ENCODE peak calls at places on chromosomes 4 and X, in seven cellular contexts. One of them, this sample, is unnamed.

GRCh38 chr4:680931-681645 is 6.7 kb downstream of the MYL5 start:
- DNase-seq in brain microvascular endothelial cell: no peak
- DNase-seq in SW480: no peak
- DNase-seq in PC-9: no peak
- DNase-seq in smooth muscle cell of the brain vasculature: no peak
- DNase-seq in fibroblast of villous mesenchyme: peak
- DNase-seq in mucosa of descending colon: peak
- DNase-seq in this sample: no peak

GRCh38 chrX:19785647-19786046 is 101.8 kb downstream of the SH3KBP1 start:
- DNase-seq in smooth muscle cell of the brain vasculature: no peak
- DNase-seq in mucosa of descending colon: no peak
- DNase-seq in brain microvascular endothelial cell: no peak
- DNase-seq in PC-9: no peak
- DNase-seq in fibroblast of villous mesenchyme: no peak
- DNase-seq in SW480: no peak
- DNase-seq in this sample: no peak

GRCh38 chrX:37745354-37745753 is 34.5 kb upstream of the CYBB start:
- DNase-seq in smooth muscle cell of the brain vasculature: peak
- DNase-seq in PC-9: peak
- DNase-seq in SW480: peak
- DNase-seq in mucosa of descending colon: peak
- DNase-seq in fibroblast of villous mesenchyme: peak
- DNase-seq in brain microvascular endothelial cell: peak
- DNase-seq in this sample: peak

GRCh38 chr4:82579932-82580331 is 18.1 kb upstream of the TMEM150C start:
- DNase-seq in fibroblast of villous mesenchyme: no peak
- DNase-seq in smooth muscle cell of the brain vasculature: no peak
- DNase-seq in mucosa of descending colon: no peak
- DNase-seq in brain microvascular endothelial cell: no peak
- DNase-seq in SW480: no peak
- DNase-seq in PC-9: no peak
- DNase-seq in this sample: no peak

GRCh38 chr4:82431026-82431745 is 796 bp downstream of the ENOPH1 start:
- DNase-seq in mucosa of descending colon: peak
- DNase-seq in SW480: peak
- DNase-seq in PC-9: no peak
- DNase-seq in brain microvascular endothelial cell: peak
- DNase-seq in smooth muscle cell of the brain vasculature: no peak
- DNase-seq in fibroblast of villous mesenchyme: no peak
- DNase-seq in this sample: no peak

GRCh38 chr4:163679189-163679588 is 184.7 kb downstream of the TMA16 start:
- DNase-seq in PC-9: no peak
- DNase-seq in fibroblast of villous mesenchyme: peak
- DNase-seq in smooth muscle cell of the brain vasculature: no peak
- DNase-seq in brain microvascular endothelial cell: peak
- DNase-seq in SW480: peak
- DNase-seq in mucosa of descending colon: no peak
- DNase-seq in this sample: peak

GRCh38 chrX:71282514-71283408 is 674 bp upstream of the NONO start:
- DNase-seq in PC-9: peak
- DNase-seq in fibroblast of villous mesenchyme: no peak
- DNase-seq in brain microvascular endothelial cell: peak
- DNase-seq in smooth muscle cell of the brain vasculature: no peak
- DNase-seq in mucosa of descending colon: no peak
- DNase-seq in SW480: no peak
- DNase-seq in this sample: peak

GRCh38 chr4:37157403-37158167 is 87.0 kb upstream of the NWD2 start:
- DNase-seq in PC-9: no peak
- DNase-seq in brain microvascular endothelial cell: no peak
- DNase-seq in smooth muscle cell of the brain vasculature: no peak
- DNase-seq in mucosa of descending colon: no peak
- DNase-seq in SW480: no peak
- DNase-seq in fibroblast of villous mesenchyme: no peak
- DNase-seq in this sample: no peak

GRCh38 chr4:98802673-98803286 is 126.2 kb downstream of the EIF4E start:
- DNase-seq in PC-9: no peak
- DNase-seq in mucosa of descending colon: no peak
- DNase-seq in SW480: no peak
- DNase-seq in brain microvascular endothelial cell: peak
- DNase-seq in fibroblast of villous mesenchyme: no peak
- DNase-seq in smooth muscle cell of the brain vasculature: no peak
- DNase-seq in this sample: no peak

GRCh38 chr4:119103263-119103662 is 32.4 kb upstream of the MYOZ2 start:
- DNase-seq in fibroblast of villous mesenchyme: peak
- DNase-seq in brain microvascular endothelial cell: peak
- DNase-seq in smooth muscle cell of the brain vasculature: no peak
- DNase-seq in mucosa of descending colon: no peak
- DNase-seq in PC-9: peak
- DNase-seq in SW480: peak
- DNase-seq in this sample: peak

GRCh38 chr4:48290146-48290772 is 20.6 kb upstream of the TEC start:
- DNase-seq in PC-9: peak
- DNase-seq in smooth muscle cell of the brain vasculature: no peak
- DNase-seq in SW480: peak
- DNase-seq in fibroblast of villous mesenchyme: peak
- DNase-seq in mucosa of descending colon: no peak
- DNase-seq in brain microvascular endothelial cell: peak
- DNase-seq in this sample: peak

GRCh38 chr4:111689214-111689613 is 456.0 kb upstream of the FAM241A start:
- DNase-seq in smooth muscle cell of the brain vasculature: no peak
- DNase-seq in brain microvascular endothelial cell: no peak
- DNase-seq in mucosa of descending colon: no peak
- DNase-seq in SW480: no peak
- DNase-seq in fibroblast of villous mesenchyme: peak
- DNase-seq in PC-9: no peak
- DNase-seq in this sample: no peak

GRCh38 chr4:39814403-39815185 is 116.7 kb downstream of the UBE2K start:
- DNase-seq in smooth muscle cell of the brain vasculature: no peak
- DNase-seq in SW480: no peak
- DNase-seq in brain microvascular endothelial cell: peak
- DNase-seq in fibroblast of villous mesenchyme: peak
- DNase-seq in PC-9: no peak
- DNase-seq in mucosa of descending colon: no peak
- DNase-seq in this sample: peak

GRCh38 chr4:53764761-53765490 is 173.6 kb upstream of the LNX1 start:
- DNase-seq in brain microvascular endothelial cell: no peak
- DNase-seq in SW480: no peak
- DNase-seq in smooth muscle cell of the brain vasculature: no peak
- DNase-seq in PC-9: no peak
- DNase-seq in fibroblast of villous mesenchyme: peak
- DNase-seq in mucosa of descending colon: no peak
- DNase-seq in this sample: no peak

GRCh38 chr4:132180020-132180427 is 969.1 kb upstream of the PCDH10 start:
- DNase-seq in brain microvascular endothelial cell: peak
- DNase-seq in smooth muscle cell of the brain vasculature: no peak
- DNase-seq in fibroblast of villous mesenchyme: peak
- DNase-seq in PC-9: peak
- DNase-seq in mucosa of descending colon: no peak
- DNase-seq in SW480: no peak
- DNase-seq in this sample: no peak

GRCh38 chr4:183398298-183399129 is 45.9 kb upstream of the CDKN2AIP start:
- DNase-seq in PC-9: no peak
- DNase-seq in SW480: peak
- DNase-seq in brain microvascular endothelial cell: peak
- DNase-seq in smooth muscle cell of the brain vasculature: peak
- DNase-seq in fibroblast of villous mesenchyme: peak
- DNase-seq in mucosa of descending colon: peak
- DNase-seq in this sample: peak

GRCh38 chr4:72568959-72569718 is at the start of gene ADAMTS3:
- DNase-seq in smooth muscle cell of the brain vasculature: no peak
- DNase-seq in mucosa of descending colon: peak
- DNase-seq in brain microvascular endothelial cell: no peak
- DNase-seq in SW480: no peak
- DNase-seq in fibroblast of villous mesenchyme: peak
- DNase-seq in PC-9: no peak
- DNase-seq in this sample: no peak

GRCh38 chrX:141201962-141202361 is 25.0 kb upstream of the LDOC1 start:
- DNase-seq in smooth muscle cell of the brain vasculature: no peak
- DNase-seq in mucosa of descending colon: no peak
- DNase-seq in PC-9: no peak
- DNase-seq in fibroblast of villous mesenchyme: no peak
- DNase-seq in SW480: no peak
- DNase-seq in brain microvascular endothelial cell: no peak
- DNase-seq in this sample: no peak

GRCh38 chr4:57351716-57352115 is 241.5 kb upstream of the IGFBP7 start:
- DNase-seq in PC-9: no peak
- DNase-seq in brain microvascular endothelial cell: no peak
- DNase-seq in fibroblast of villous mesenchyme: no peak
- DNase-seq in SW480: no peak
- DNase-seq in smooth muscle cell of the brain vasculature: no peak
- DNase-seq in mucosa of descending colon: no peak
- DNase-seq in this sample: no peak

GRCh38 chr4:1727117-1728031 is 6.1 kb downstream of the TACC3 start:
- DNase-seq in fibroblast of villous mesenchyme: peak
- DNase-seq in brain microvascular endothelial cell: peak
- DNase-seq in smooth muscle cell of the brain vasculature: no peak
- DNase-seq in mucosa of descending colon: no peak
- DNase-seq in PC-9: peak
- DNase-seq in SW480: peak
- DNase-seq in this sample: no peak

GRCh38 chr4:76904646-76905190 is 6.8 kb upstream of the SOWAHB start:
- DNase-seq in SW480: no peak
- DNase-seq in smooth muscle cell of the brain vasculature: no peak
- DNase-seq in brain microvascular endothelial cell: no peak
- DNase-seq in mucosa of descending colon: no peak
- DNase-seq in fibroblast of villous mesenchyme: no peak
- DNase-seq in PC-9: no peak
- DNase-seq in this sample: no peak

GRCh38 chr4:28177641-28178040 is 1317.0 kb downstream of the STIM2 start:
- DNase-seq in SW480: no peak
- DNase-seq in fibroblast of villous mesenchyme: no peak
- DNase-seq in mucosa of descending colon: no peak
- DNase-seq in smooth muscle cell of the brain vasculature: no peak
- DNase-seq in brain microvascular endothelial cell: no peak
- DNase-seq in PC-9: no peak
- DNase-seq in this sample: no peak

GRCh38 chr4:8205749-8206611 is 6.9 kb downstream of the SH3TC1 start:
- DNase-seq in SW480: peak
- DNase-seq in fibroblast of villous mesenchyme: no peak
- DNase-seq in smooth muscle cell of the brain vasculature: no peak
- DNase-seq in brain microvascular endothelial cell: no peak
- DNase-seq in mucosa of descending colon: no peak
- DNase-seq in PC-9: no peak
- DNase-seq in this sample: no peak

GRCh38 chr4:35771571-35771970 is 472.7 kb downstream of the ARAP2 start:
- DNase-seq in mucosa of descending colon: no peak
- DNase-seq in SW480: no peak
- DNase-seq in smooth muscle cell of the brain vasculature: no peak
- DNase-seq in fibroblast of villous mesenchyme: no peak
- DNase-seq in PC-9: no peak
- DNase-seq in brain microvascular endothelial cell: no peak
- DNase-seq in this sample: no peak

GRCh38 chrX:130179579-130180215 is 7.9 kb downstream of the RAB33A start:
- DNase-seq in mucosa of descending colon: no peak
- DNase-seq in brain microvascular endothelial cell: peak
- DNase-seq in smooth muscle cell of the brain vasculature: no peak
- DNase-seq in SW480: no peak
- DNase-seq in fibroblast of villous mesenchyme: peak
- DNase-seq in PC-9: no peak
- DNase-seq in this sample: no peak

This sample was measured in HepG2.